ENCODE peak calls at places on chromosomes 13 and 19, in five cellular contexts. One of them, this sample, is unnamed.

GRCh38 chr19:53509845-53510244 is 28.1 kb upstream of the ZNF331 start:
- DNase-seq in SK-N-SH: no peak
- DNase-seq in HepG2: no peak
- DNase-seq in HCT116: no peak
- DNase-seq in K562: no peak
- DNase-seq in this sample: no peak

GRCh38 chr19:11982526-11982925 is 17.7 kb downstream of the ZNF763 start:
- DNase-seq in SK-N-SH: no peak
- DNase-seq in HepG2: no peak
- DNase-seq in HCT116: no peak
- DNase-seq in K562: no peak
- DNase-seq in this sample: no peak

GRCh38 chr13:42028113-42028799 is 20.2 kb upstream of the DGKH start:
- DNase-seq in SK-N-SH: no peak
- DNase-seq in HepG2: peak; percentile 68
- DNase-seq in HCT116: no peak
- DNase-seq in K562: no peak
- DNase-seq in this sample: peak; percentile 35

GRCh38 chr19:27974082-27974513 is 1238.9 kb downstream of the UQCRFS1 start:
- DNase-seq in SK-N-SH: peak; percentile 8
- DNase-seq in HepG2: peak; percentile 2
- DNase-seq in HCT116: no peak
- DNase-seq in K562: peak; percentile 25
- DNase-seq in this sample: peak; percentile 54

GRCh38 chr19:2221918-2222317 is 14.2 kb downstream of the PLEKHJ1 start:
- DNase-seq in SK-N-SH: peak; percentile 70
- DNase-seq in HepG2: no peak
- DNase-seq in HCT116: no peak
- DNase-seq in K562: no peak
- DNase-seq in this sample: no peak

GRCh38 chr19:11018179-11018578 is 57.3 kb downstream of the SMARCA4 start:
- DNase-seq in SK-N-SH: no peak
- DNase-seq in HepG2: no peak
- DNase-seq in HCT116: no peak
- DNase-seq in K562: no peak
- DNase-seq in this sample: no peak

GRCh38 chr13:49622174-49622946 is 5.9 kb upstream of the ARL11 start:
- DNase-seq in SK-N-SH: no peak
- DNase-seq in HepG2: peak; percentile 48
- DNase-seq in HCT116: no peak
- DNase-seq in K562: no peak
- DNase-seq in this sample: no peak

GRCh38 chr19:32631381-32631780 is 43.6 kb downstream of the ANKRD27 start:
- DNase-seq in SK-N-SH: no peak
- DNase-seq in HepG2: no peak
- DNase-seq in HCT116: no peak
- DNase-seq in K562: peak; percentile 10
- DNase-seq in this sample: no peak

GRCh38 chr13:58583961-58584360 is 952.4 kb downstream of the PCDH17 start:
- DNase-seq in SK-N-SH: no peak
- DNase-seq in HepG2: no peak
- DNase-seq in HCT116: no peak
- DNase-seq in K562: no peak
- DNase-seq in this sample: no peak

GRCh38 chr13:30395192-30396158 is 26.8 kb upstream of the UBE2L5 start:
- DNase-seq in SK-N-SH: peak; percentile 67
- DNase-seq in HepG2: peak; percentile 97
- DNase-seq in HCT116: peak; percentile 48
- DNase-seq in K562: peak; percentile 55
- DNase-seq in this sample: peak; percentile 35

GRCh38 chr19:660793-661426 is 2.1 kb downstream of the RNF126 start:
- DNase-seq in SK-N-SH: no peak
- DNase-seq in HepG2: peak; percentile 95
- DNase-seq in HCT116: no peak
- DNase-seq in K562: no peak
- DNase-seq in this sample: no peak

GRCh38 chr19:39524495-39524894 is 8.2 kb downstream of the EID2B start:
- DNase-seq in SK-N-SH: no peak
- DNase-seq in HepG2: peak; percentile 50
- DNase-seq in HCT116: no peak
- DNase-seq in K562: no peak
- DNase-seq in this sample: no peak

GRCh38 chr13:41652735-41653361 is 195.5 kb downstream of the RGCC start:
- DNase-seq in SK-N-SH: peak; percentile 60
- DNase-seq in HepG2: peak; percentile 62
- DNase-seq in HCT116: peak; percentile 23
- DNase-seq in K562: peak; percentile 21
- DNase-seq in this sample: peak; percentile 11

GRCh38 chr19:35034588-35035382 is 4.5 kb downstream of the SCN1B start:
- DNase-seq in SK-N-SH: no peak
- DNase-seq in HepG2: no peak
- DNase-seq in HCT116: no peak
- DNase-seq in K562: no peak
- DNase-seq in this sample: no peak

GRCh38 chr19:7515471-7516226 is at the start of gene ZNF358:
- DNase-seq in SK-N-SH: peak; percentile 98
- DNase-seq in HepG2: peak; percentile 31
- DNase-seq in HCT116: no peak
- DNase-seq in K562: peak; percentile 82
- DNase-seq in this sample: peak; percentile 69

GRCh38 chr19:3047307-3048189 is 14.7 kb downstream of the TLE5 start:
- DNase-seq in SK-N-SH: peak; percentile 67
- DNase-seq in HepG2: peak; percentile 79
- DNase-seq in HCT116: peak; percentile 63
- DNase-seq in K562: peak; percentile 99
- DNase-seq in this sample: no peak

GRCh38 chr19:48393559-48394330 is at the start of gene GRIN2D:
- DNase-seq in SK-N-SH: peak; percentile 78
- DNase-seq in HepG2: no peak
- DNase-seq in HCT116: no peak
- DNase-seq in K562: peak; percentile 49
- DNase-seq in this sample: no peak

GRCh38 chr13:25225970-25226369 is 53.9 kb upstream of the AMER2 start:
- DNase-seq in SK-N-SH: no peak
- DNase-seq in HepG2: no peak
- DNase-seq in HCT116: no peak
- DNase-seq in K562: no peak
- DNase-seq in this sample: no peak

GRCh38 chr13:110311721-110312668 is 4.9 kb downstream of the COL4A2 start:
- DNase-seq in SK-N-SH: no peak
- DNase-seq in HepG2: no peak
- DNase-seq in HCT116: no peak
- DNase-seq in K562: no peak
- DNase-seq in this sample: no peak

GRCh38 chr13:100528820-100529219 is 59.8 kb downstream of the GGACT start:
- DNase-seq in SK-N-SH: no peak
- DNase-seq in HepG2: no peak
- DNase-seq in HCT116: no peak
- DNase-seq in K562: no peak
- DNase-seq in this sample: no peak
- TF ChIP-seq JUND in SK-N-SH: no peak
- TF ChIP-seq JUND in HepG2: no peak
- TF ChIP-seq JUND in HCT116: no peak
- TF ChIP-seq JUND in K562: no peak
- TF ChIP-seq JUND in this sample: no peak

DNA sequence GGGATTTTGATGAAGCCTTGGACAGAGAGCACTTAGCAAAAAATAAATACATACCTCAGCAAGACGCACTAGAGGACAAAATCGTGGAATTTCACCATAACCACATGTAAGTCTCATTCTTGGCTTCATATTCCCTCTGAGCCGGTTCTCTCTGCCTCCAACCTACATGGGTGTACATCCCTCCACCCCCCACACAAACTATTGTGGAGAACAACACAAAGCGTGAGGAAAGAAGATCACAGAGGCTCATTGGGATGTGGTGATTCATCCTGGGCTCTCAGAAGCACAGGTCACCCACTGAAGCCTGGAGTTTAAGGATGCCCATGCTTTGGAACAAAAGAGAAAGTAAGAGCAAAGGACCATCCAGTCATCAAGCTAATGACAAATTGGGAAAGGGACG is 192.2 kb downstream of the STK24 start:
- DNase-seq in SK-N-SH: no peak
- DNase-seq in HepG2: no peak
- DNase-seq in HCT116: no peak
- DNase-seq in K562: no peak
- DNase-seq in this sample: no peak
- TF ChIP-seq JUND in SK-N-SH: no peak
- TF ChIP-seq JUND in HepG2: no peak
- TF ChIP-seq JUND in HCT116: no peak
- TF ChIP-seq JUND in K562: no peak
- TF ChIP-seq JUND in this sample: no peak

GRCh38 chr13:101892296-101892695 is 439.8 kb downstream of the ITGBL1 start:
- DNase-seq in SK-N-SH: no peak
- DNase-seq in HepG2: no peak
- DNase-seq in HCT116: no peak
- DNase-seq in K562: no peak
- DNase-seq in this sample: no peak
- TF ChIP-seq JUND in SK-N-SH: no peak
- TF ChIP-seq JUND in HepG2: no peak
- TF ChIP-seq JUND in HCT116: no peak
- TF ChIP-seq JUND in K562: no peak
- TF ChIP-seq JUND in this sample: no peak

DNA sequence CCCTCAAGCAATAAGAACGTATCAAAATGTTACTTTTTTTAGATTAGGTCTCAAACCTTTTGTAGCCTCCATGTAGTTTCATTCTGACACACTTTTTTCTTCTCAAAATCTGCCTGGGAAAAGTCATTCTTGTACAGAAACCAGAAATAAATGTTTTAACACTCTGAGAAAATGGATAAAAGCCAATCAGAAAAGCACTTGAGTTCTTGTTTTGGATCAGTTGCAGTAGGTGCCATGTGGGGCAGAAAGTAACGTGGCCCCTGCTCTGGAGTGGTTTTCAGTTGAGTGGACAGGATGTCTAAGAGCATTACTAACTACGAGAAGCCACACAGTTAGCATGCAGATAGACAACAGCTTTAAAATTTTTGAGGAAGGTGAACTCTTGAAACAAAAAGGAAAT is 19.1 kb downstream of the GPR183 start:
- DNase-seq in SK-N-SH: no peak
- DNase-seq in HepG2: no peak
- DNase-seq in HCT116: no peak
- DNase-seq in K562: no peak
- DNase-seq in this sample: no peak
- TF ChIP-seq JUND in SK-N-SH: no peak
- TF ChIP-seq JUND in HepG2: no peak
- TF ChIP-seq JUND in HCT116: no peak
- TF ChIP-seq JUND in K562: no peak
- TF ChIP-seq JUND in this sample: no peak

DNA sequence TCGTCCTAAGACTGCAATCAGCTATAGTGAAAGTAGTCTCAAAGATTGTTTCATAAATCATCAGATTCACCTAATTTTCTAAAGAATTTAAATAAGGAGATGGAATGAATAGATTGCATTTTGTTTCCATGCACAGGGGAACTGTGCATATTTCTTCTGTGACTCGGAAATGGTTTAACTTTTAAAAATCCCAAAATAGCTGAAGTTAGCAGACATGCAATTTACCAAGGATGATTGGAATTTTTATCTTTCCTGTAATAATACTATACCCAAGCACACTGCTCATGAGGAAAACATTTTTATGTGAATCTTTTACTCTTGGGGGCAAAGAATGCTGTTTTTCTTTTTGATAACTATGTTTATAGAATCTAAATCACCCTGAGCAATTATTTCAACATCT is 15.0 kb upstream of the LMO7 start:
- DNase-seq in SK-N-SH: no peak
- DNase-seq in HepG2: no peak
- DNase-seq in HCT116: no peak
- DNase-seq in K562: no peak
- DNase-seq in this sample: no peak
- TF ChIP-seq JUND in SK-N-SH: peak; percentile 87
- TF ChIP-seq JUND in HepG2: no peak
- TF ChIP-seq JUND in HCT116: no peak
- TF ChIP-seq JUND in K562: no peak
- TF ChIP-seq JUND in this sample: no peak

DNA sequence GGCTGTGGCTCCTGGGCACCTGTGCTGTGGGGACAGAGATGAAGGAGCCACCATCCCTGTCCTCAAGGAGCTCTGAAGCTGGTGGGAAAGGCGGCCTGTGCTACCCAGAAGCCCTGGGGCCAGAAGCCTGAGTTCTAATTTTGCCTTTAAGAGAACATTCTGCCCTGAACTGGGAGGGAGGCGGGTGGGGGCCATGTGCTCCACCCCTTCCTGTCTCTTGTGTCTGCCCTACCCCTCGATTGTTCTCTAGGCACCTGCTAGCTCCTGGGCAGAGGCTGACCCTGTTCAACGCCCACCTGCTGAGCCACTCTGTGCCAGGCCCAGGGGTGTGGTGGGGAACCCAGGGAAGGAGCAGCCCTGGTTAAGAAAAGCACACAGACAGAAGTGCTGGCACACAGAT is 5.9 kb downstream of the TRAPPC6A start:
- DNase-seq in SK-N-SH: no peak
- DNase-seq in HepG2: no peak
- DNase-seq in HCT116: no peak
- DNase-seq in K562: no peak
- DNase-seq in this sample: no peak
- TF ChIP-seq JUND in SK-N-SH: no peak
- TF ChIP-seq JUND in HepG2: no peak
- TF ChIP-seq JUND in HCT116: no peak
- TF ChIP-seq JUND in K562: no peak
- TF ChIP-seq JUND in this sample: no peak

This sample was measured in T47D.